ENCODE peak calls at places on chromosomes 11 and 22, in five cellular contexts. W is foreskin keratinocyte, D is tibial artery, H is NCI-H187 treated with DMSO at 0.1 percent for 48 hours, K is fibroblast of mammary gland. Y is an unnamed sample.

GRCh38 chr11:11843233-11843632 is 1.5 kb downstream of the USP47 start:
- DNase-seq in K (peak), H (no peak), D (no peak), W (peak), Y (no peak)

GRCh38 chr11:120198787-120199469 is 11.9 kb upstream of the OAF start:
- DNase-seq in D (no peak), W (no peak), H (no peak), K (no peak), Y (no peak)

GRCh38 chr11:115887316-115887715 is 383.1 kb upstream of the CADM1 start:
- DNase-seq in K (no peak), H (no peak), W (no peak), D (no peak), Y (no peak)

GRCh38 chr11:67117667-67118058 is 1.4 kb upstream of the KDM2A start:
- DNase-seq in H (no peak), K (no peak), D (peak), W (no peak), Y (peak)

GRCh38 chr11:85791326-85791990 is 19.5 kb downstream of the SYTL2 start:
- DNase-seq in H (no peak), W (no peak), D (no peak), K (no peak), Y (no peak)

GRCh38 chr22:32206774-32207758 is 2.2 kb upstream of the RFPL2 start:
- DNase-seq in W (no peak), H (no peak), D (no peak), K (peak), Y (no peak)

GRCh38 chr11:63667993-63668392 is 3.2 kb downstream of the ATL3 start:
- DNase-seq in H (no peak), D (no peak), W (peak), K (peak), Y (no peak)

GRCh38 chr11:85685820-85686459 is at the start of gene CCDC89:
- DNase-seq in K (peak), W (peak), D (peak), H (peak), Y (peak)

GRCh38 chr11:113553905-113554304 is 78.7 kb upstream of the DRD2 start:
- DNase-seq in K (no peak), W (no peak), H (no peak), D (no peak), Y (no peak)

GRCh38 chr22:47631571-47632102 is 869.2 kb downstream of the TBC1D22A start:
- DNase-seq in K (no peak), W (peak), D (no peak), H (no peak), Y (no peak)

GRCh38 chr22:28810839-28811491 is 10.6 kb upstream of the XBP1 start:
- DNase-seq in D (peak), H (no peak), K (no peak), W (no peak), Y (no peak)

GRCh38 chr11:64241430-64242153 is 697 bp downstream of the FKBP2 start:
- DNase-seq in D (peak), H (peak), K (peak), W (peak), Y (peak)